ENCODE peak calls at places on chromosome 19, in seven cellular contexts. F is islet precursor cell; B is Ammon's horn; D is amygdala; U is activated naive CD8-positive, alpha-beta T cell treated with anti-CD3 and anti-CD28 coated beads, Interleukin-2, amount 50 U/mL, for 16 hours; O is activated CD4-positive, alpha-beta T cell treated with anti-CD3 and anti-CD28 coated beads, Interleukin-2, amount 50 U/mL, for 24 hours; H is stimulated activated CD8-positive, alpha-beta memory T cell treated with anti-CD3 and anti-CD28 coated beads, Interleukin-2, amount 100 ng/mL, for 48 hours. S is an unnamed sample.

GRCh38 chr19:44741258-44741731 is 7.2 kb upstream of the BCL3 start:
- DNase-seq in F (no peak), B (no peak), D (no peak), U (no peak), O (no peak), H (no peak), S (no peak)

GRCh38 chr19:45218426-45218825 is 26.8 kb downstream of the EXOC3L2 start:
- DNase-seq in F (no peak), B (no peak), D (no peak), U (no peak), O (no peak), H (no peak), S (no peak)

GRCh38 chr19:58279042-58279924 is 528 bp downstream of the ZNF8 start:
- DNase-seq in F (peak; percentile 91), B (peak; percentile 49), D (peak; percentile 39), U (no peak), O (peak; percentile 27), H (peak; percentile 37), S (peak; percentile 68)

GRCh38 chr19:13831560-13832056 is 36.4 kb downstream of the ZSWIM4 start:
- DNase-seq in F (no peak), B (no peak), D (no peak), U (no peak), O (no peak), H (no peak), S (no peak)

GRCh38 chr19:36151144-36152051 is 849 bp downstream of the COX7A1 start:
- DNase-seq in F (no peak), B (no peak), D (no peak), U (no peak), O (no peak), H (no peak), S (no peak)

GRCh38 chr19:49888478-49888901 is 8.2 kb downstream of the IL4I1 start:
- DNase-seq in F (no peak), B (no peak), D (no peak), U (no peak), O (no peak), H (no peak), S (no peak)

GRCh38 chr19:5827342-5827890 is 12.1 kb downstream of the FUT6 start:
- DNase-seq in F (no peak), B (no peak), D (no peak), U (no peak), O (no peak), H (no peak), S (no peak)

GRCh38 chr19:29497686-29498436 is 27.9 kb upstream of the VSTM2B start:
- DNase-seq in F (no peak), B (no peak), D (no peak), U (no peak), O (no peak), H (no peak), S (no peak)

GRCh38 chr19:30085394-30085793 is 143.4 kb downstream of the URI1 start:
- DNase-seq in F (no peak), B (no peak), D (no peak), U (no peak), O (no peak), H (no peak), S (no peak)

GRCh38 chr19:49983645-49984229 is 22.8 kb upstream of the SIGLEC11 start:
- DNase-seq in F (peak; percentile 62), B (peak; percentile 68), D (no peak), U (peak; percentile 61), O (peak; percentile 78), H (peak; percentile 74), S (peak; percentile 63)

GRCh38 chr19:45632468-45633196 is 6.6 kb downstream of the EML2 start:
- DNase-seq in F (peak; percentile 95), B (peak; percentile 53), D (no peak), U (no peak), O (peak; percentile 37), H (peak; percentile 49), S (peak; percentile 64)

GRCh38 chr19:17348700-17349099 is 11.3 kb downstream of the GTPBP3 start:
- DNase-seq in F (peak; percentile 95), B (no peak), D (no peak), U (no peak), O (no peak), H (no peak), S (no peak)

GRCh38 chr19:47618771-47619170 is 9.8 kb downstream of the BICRA start:
- DNase-seq in F (no peak), B (no peak), D (no peak), U (no peak), O (no peak), H (no peak), S (peak; percentile 71)

GRCh38 chr19:35555301-35556005 is 8.0 kb downstream of the ATP4A start:
- DNase-seq in F (peak; percentile 76), B (no peak), D (no peak), U (no peak), O (no peak), H (no peak), S (no peak)

GRCh38 chr19:48543121-48543710 is 8.8 kb upstream of the SULT2B1 start:
- DNase-seq in F (peak; percentile 76), B (no peak), D (no peak), U (no peak), O (no peak), H (no peak), S (no peak)

GRCh38 chr19:12974301-12975220 is 5.2 kb downstream of the DAND5 start:
- DNase-seq in F (no peak), B (no peak), D (no peak), U (no peak), O (no peak), H (no peak), S (no peak)

GRCh38 chr19:43780706-43781525 is at the start of gene KCNN4:
- DNase-seq in F (peak; percentile 63), B (no peak), D (no peak), U (peak; percentile 32), O (peak; percentile 70), H (peak; percentile 66), S (no peak)

GRCh38 chr19:24054044-24054935 is 32.7 kb upstream of the ZNF254 start:
- DNase-seq in F (no peak), B (no peak), D (no peak), U (no peak), O (no peak), H (no peak), S (no peak)

GRCh38 chr19:4077800-4078683 is 11.3 kb upstream of the ZBTB7A start:
- DNase-seq in F (no peak), B (no peak), D (no peak), U (no peak), O (no peak), H (peak; percentile 50), S (no peak)

S was measured in dorsolateral prefrontal cortex.